ENCODE peak calls at places on chromosomes 11 and 22, in nine cellular contexts. K, G, N, S, E, H, Y, J and Z are unnamed samples.

GRCh38 chr11:35419713-35420333 is 465 bp upstream of the SLC1A2 start:
- DNase-seq in K (peak; percentile 29), G (no peak), N (no peak), S (no peak), E (peak; percentile 87), H (peak; percentile 47), Y (no peak), J (no peak), Z (no peak)

GRCh38 chr11:61507012-61507768 is 1.4 kb upstream of the LRRC10B start:
- DNase-seq in K (peak; percentile 56), G (no peak), N (no peak), S (no peak), E (no peak), H (no peak), Y (no peak), J (no peak), Z (no peak)

GRCh38 chr11:134559617-134559992 is 147.6 kb upstream of the B3GAT1 start:
- DNase-seq in K (no peak), G (no peak), N (no peak), S (no peak), E (peak; percentile 67), H (no peak), Y (no peak), J (no peak), Z (no peak)

GRCh38 chr11:65524010-65524746 is 705 bp upstream of the SCYL1 start:
- DNase-seq in K (no peak), G (peak; percentile 64), N (no peak), S (no peak), E (peak; percentile 87), H (no peak), Y (no peak), J (no peak), Z (no peak)

GRCh38 chr22:25815561-25815960 is 73.6 kb downstream of the MYO18B start:
- DNase-seq in K (no peak), G (no peak), N (no peak), S (no peak), E (no peak), H (no peak), Y (no peak), J (no peak), Z (no peak)

GRCh38 chr22:44449061-44449682 is 48.9 kb downstream of the RTL6 start:
- DNase-seq in K (no peak), G (no peak), N (no peak), S (no peak), E (no peak), H (no peak), Y (no peak), J (no peak), Z (peak; percentile 22)

GRCh38 chr11:102683277-102683676 is 22.3 kb downstream of the MMP27 start:
- DNase-seq in K (peak; percentile 5), G (peak; percentile 49), N (no peak), S (no peak), E (no peak), H (no peak), Y (no peak), J (no peak), Z (no peak)

GRCh38 chr22:44333847-44334635 is 21.3 kb upstream of the SHISAL1 start:
- DNase-seq in K (no peak), G (no peak), N (no peak), S (no peak), E (no peak), H (no peak), Y (no peak), J (no peak), Z (no peak)

GRCh38 chr22:25013634-25014033 is 61.1 kb downstream of the KIAA1671 start:
- DNase-seq in K (no peak), G (peak; percentile 5), N (no peak), S (no peak), E (no peak), H (no peak), Y (peak; percentile 97), J (no peak), Z (no peak)

GRCh38 chr22:46617250-46618103 is 2.7 kb upstream of the GRAMD4 start:
- DNase-seq in K (no peak), G (no peak), N (no peak), S (no peak), E (no peak), H (no peak), Y (no peak), J (no peak), Z (no peak)

GRCh38 chr11:117354550-117354949 is 26.9 kb downstream of the CEP164 start:
- DNase-seq in K (no peak), G (no peak), N (no peak), S (no peak), E (no peak), H (no peak), Y (no peak), J (no peak), Z (no peak)

GRCh38 chr11:67642490-67643120 is 3.0 kb upstream of the TBX10 start:
- DNase-seq in K (no peak), G (no peak), N (no peak), S (no peak), E (no peak), H (no peak), Y (no peak), J (no peak), Z (no peak)

GRCh38 chr11:134039726-134040385 is 29.0 kb upstream of the JAM3 start:
- DNase-seq in K (no peak), G (no peak), N (no peak), S (no peak), E (peak; percentile 61), H (no peak), Y (no peak), J (no peak), Z (no peak)

GRCh38 chr11:109772846-109773400 is 320.3 kb upstream of the ZC3H12C start:
- DNase-seq in K (no peak), G (no peak), N (no peak), S (no peak), E (peak; percentile 77), H (no peak), Y (no peak), J (no peak), Z (peak; percentile 58)

GRCh38 chr11:102322560-102322959 is 5.3 kb downstream of the BIRC3 start:
- DNase-seq in K (no peak), G (no peak), N (no peak), S (no peak), E (no peak), H (no peak), Y (no peak), J (no peak), Z (no peak)

GRCh38 chr11:72439455-72439854 is 5.1 kb upstream of the CLPB start:
- DNase-seq in K (no peak), G (no peak), N (no peak), S (no peak), E (no peak), H (no peak), Y (no peak), J (no peak), Z (no peak)

GRCh38 chr11:37141707-37142106 is 543.7 kb upstream of the RAG2 start:
- DNase-seq in K (no peak), G (peak; percentile 27), N (no peak), S (no peak), E (no peak), H (no peak), Y (no peak), J (no peak), Z (no peak)

GRCh38 chr22:30212363-30212995 is 34.1 kb downstream of the LIF start:
- DNase-seq in K (no peak), G (peak; percentile 82), N (no peak), S (peak; percentile 72), E (no peak), H (no peak), Y (peak; percentile 44), J (no peak), Z (no peak)

GRCh38 chr11:12410006-12410728 is 32.8 kb downstream of the PARVA start:
- DNase-seq in K (peak; percentile 44), G (peak; percentile 50), N (no peak), S (no peak), E (peak; percentile 90), H (no peak), Y (peak; percentile 17), J (no peak), Z (no peak)